ENCODE peak calls at places on chromosome 7, in nine cellular contexts. One of them, this sample, is unnamed. For H3K4me1 and H3K36me3, the result is how much of the 10 kb centered on the place peaks cover.

GRCh38 chr7:44305564-44306507 is 19.6 kb downstream of the CAMK2B start:
- DNase-seq in Panc1: no peak
- DNase-seq in left ventricle myocardium inferior: no peak
- DNase-seq in psoas muscle: no peak
- DNase-seq in colonic mucosa: peak
- DNase-seq in lower lobe of right lung: no peak
- DNase-seq in sigmoid colon: no peak
- DNase-seq in SK-N-SH: no peak
- DNase-seq in PC-3: no peak
- DNase-seq in this sample: no peak

GRCh38 chr7:28573059-28573553 is 160.8 kb downstream of the CREB5 start:
- DNase-seq in lower lobe of right lung: no peak
- DNase-seq in colonic mucosa: peak
- DNase-seq in PC-3: peak
- DNase-seq in sigmoid colon: no peak
- DNase-seq in SK-N-SH: peak
- DNase-seq in psoas muscle: no peak
- DNase-seq in Panc1: no peak
- DNase-seq in left ventricle myocardium inferior: peak
- DNase-seq in this sample: peak

GRCh38 chr7:155653773-155654172 is 9.3 kb downstream of the RBM33 start:
- DNase-seq in psoas muscle: no peak
- DNase-seq in Panc1: no peak
- DNase-seq in SK-N-SH: no peak
- DNase-seq in lower lobe of right lung: peak
- DNase-seq in PC-3: no peak
- DNase-seq in left ventricle myocardium inferior: no peak
- DNase-seq in colonic mucosa: no peak
- DNase-seq in sigmoid colon: no peak
- DNase-seq in this sample: no peak

GRCh38 chr7:154186811-154187210 is 134.6 kb downstream of the DPP6 start:
- DNase-seq in lower lobe of right lung: no peak
- DNase-seq in PC-3: no peak
- DNase-seq in SK-N-SH: no peak
- DNase-seq in sigmoid colon: no peak
- DNase-seq in left ventricle myocardium inferior: no peak
- DNase-seq in colonic mucosa: no peak
- DNase-seq in psoas muscle: no peak
- DNase-seq in Panc1: no peak
- DNase-seq in this sample: no peak

GRCh38 chr7:25326466-25327156 is 98.3 kb upstream of the NPVF start:
- DNase-seq in psoas muscle: no peak
- DNase-seq in lower lobe of right lung: no peak
- DNase-seq in left ventricle myocardium inferior: no peak
- DNase-seq in PC-3: no peak
- DNase-seq in colonic mucosa: no peak
- DNase-seq in SK-N-SH: no peak
- DNase-seq in Panc1: no peak
- DNase-seq in sigmoid colon: no peak
- DNase-seq in this sample: no peak

GRCh38 chr7:77913977-77914607 is 115.5 kb downstream of the PHTF2 start:
- DNase-seq in PC-3: no peak
- DNase-seq in colonic mucosa: no peak
- DNase-seq in Panc1: no peak
- DNase-seq in lower lobe of right lung: no peak
- DNase-seq in SK-N-SH: no peak
- DNase-seq in psoas muscle: no peak
- DNase-seq in left ventricle myocardium inferior: no peak
- DNase-seq in sigmoid colon: no peak
- DNase-seq in this sample: no peak

GRCh38 chr7:32242436-32242835 is 172.2 kb upstream of the PDE1C start:
- DNase-seq in colonic mucosa: no peak
- DNase-seq in psoas muscle: no peak
- DNase-seq in left ventricle myocardium inferior: no peak
- DNase-seq in PC-3: no peak
- DNase-seq in Panc1: no peak
- DNase-seq in lower lobe of right lung: no peak
- DNase-seq in SK-N-SH: no peak
- DNase-seq in sigmoid colon: no peak
- DNase-seq in this sample: no peak

GRCh38 chr7:101632641-101633040 is 3.5 kb upstream of the MYL10 start:
- DNase-seq in psoas muscle: no peak
- DNase-seq in left ventricle myocardium inferior: no peak
- DNase-seq in Panc1: no peak
- DNase-seq in PC-3: no peak
- DNase-seq in sigmoid colon: no peak
- DNase-seq in colonic mucosa: no peak
- DNase-seq in SK-N-SH: peak
- DNase-seq in lower lobe of right lung: no peak
- DNase-seq in this sample: no peak

GRCh38 chr7:54811925-54812264 is 52.9 kb upstream of the SEC61G start:
- DNase-seq in Panc1: no peak
- DNase-seq in psoas muscle: no peak
- DNase-seq in lower lobe of right lung: no peak
- DNase-seq in left ventricle myocardium inferior: no peak
- DNase-seq in sigmoid colon: no peak
- DNase-seq in colonic mucosa: no peak
- DNase-seq in PC-3: no peak
- DNase-seq in SK-N-SH: no peak
- DNase-seq in this sample: no peak

GRCh38 chr7:37920619-37921339 is at the start of gene EPDR1:
- DNase-seq in PC-3: peak
- DNase-seq in Panc1: no peak
- DNase-seq in sigmoid colon: peak
- DNase-seq in left ventricle myocardium inferior: peak
- DNase-seq in SK-N-SH: peak
- DNase-seq in lower lobe of right lung: peak
- DNase-seq in colonic mucosa: peak
- DNase-seq in psoas muscle: peak
- DNase-seq in this sample: peak

GRCh38 chr7:130896898-130897514 is 163.0 kb upstream of the KLF14 start:
- DNase-seq in sigmoid colon: peak
- DNase-seq in Panc1: no peak
- DNase-seq in psoas muscle: peak
- DNase-seq in PC-3: peak
- DNase-seq in lower lobe of right lung: peak
- DNase-seq in colonic mucosa: peak
- DNase-seq in SK-N-SH: peak
- DNase-seq in left ventricle myocardium inferior: peak
- DNase-seq in this sample: peak

GRCh38 chr7:30864146-30864545 is 47.5 kb upstream of the AQP1 start:
- DNase-seq in left ventricle myocardium inferior: no peak
- DNase-seq in sigmoid colon: no peak
- DNase-seq in colonic mucosa: no peak
- DNase-seq in psoas muscle: no peak
- DNase-seq in PC-3: no peak
- DNase-seq in lower lobe of right lung: no peak
- DNase-seq in SK-N-SH: no peak
- DNase-seq in Panc1: no peak
- DNase-seq in this sample: no peak

GRCh38 chr7:88218836-88219605 is 817 bp downstream of the SRI start:
- DNase-seq in left ventricle myocardium inferior: peak
- DNase-seq in psoas muscle: peak
- DNase-seq in Panc1: no peak
- DNase-seq in PC-3: peak
- DNase-seq in sigmoid colon: peak
- DNase-seq in colonic mucosa: peak
- DNase-seq in lower lobe of right lung: peak
- DNase-seq in SK-N-SH: peak
- DNase-seq in this sample: peak

DNA sequence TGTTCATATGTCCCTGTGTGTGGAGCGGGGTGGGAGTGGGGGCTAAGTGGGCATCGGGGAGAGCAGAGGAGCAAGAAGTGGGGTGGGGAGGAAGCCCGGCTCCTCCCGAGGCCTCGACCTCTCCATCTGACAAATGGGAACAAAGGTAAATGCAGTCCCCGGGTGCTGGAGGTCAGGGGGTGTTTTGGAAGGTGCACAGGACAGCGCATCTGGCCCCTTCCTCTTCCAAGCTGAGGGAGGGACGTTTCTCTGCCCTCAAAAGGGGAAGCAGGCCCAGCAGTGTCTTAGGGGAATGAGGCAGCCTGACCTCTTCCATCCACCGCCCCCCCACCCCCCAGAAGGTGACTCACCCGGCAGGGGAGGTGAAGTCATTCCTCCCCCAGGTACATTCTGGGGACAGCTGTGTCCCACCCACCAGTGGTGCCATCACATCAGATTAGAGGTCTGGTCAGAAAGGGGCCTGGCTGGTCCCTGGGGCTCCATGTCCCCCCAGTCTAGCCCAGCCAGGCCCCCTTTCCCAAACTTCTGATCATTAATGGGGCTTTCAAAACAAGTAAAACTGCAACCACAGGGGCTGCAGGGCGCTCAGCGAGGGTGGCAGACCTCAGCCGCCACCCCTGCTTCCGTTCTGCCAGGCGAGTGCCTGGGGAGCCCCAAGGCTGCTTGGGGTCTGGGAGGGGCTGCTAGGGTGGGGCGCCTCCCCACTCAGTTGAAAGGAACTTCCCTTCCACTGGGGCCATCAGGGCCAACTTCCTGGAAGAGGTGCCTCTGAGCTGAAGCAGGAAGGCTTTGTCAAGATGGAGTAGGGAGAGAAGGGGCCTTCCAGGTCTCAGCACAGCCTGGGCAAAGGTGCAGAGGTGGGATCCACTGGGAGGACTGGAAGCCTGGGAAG is 10.7 kb downstream of the LFNG start:
- DNase-seq in sigmoid colon: no peak
- DNase-seq in lower lobe of right lung: peak
- DNase-seq in SK-N-SH: no peak
- DNase-seq in Panc1: no peak
- DNase-seq in left ventricle myocardium inferior: peak
- DNase-seq in psoas muscle: peak
- DNase-seq in colonic mucosa: peak
- DNase-seq in PC-3: peak
- DNase-seq in this sample: no peak
- H3K4me1 ChIP-seq in sigmoid colon: under half
- H3K4me1 ChIP-seq in lower lobe of right lung: half or more
- H3K4me1 ChIP-seq in SK-N-SH: under half
- H3K4me1 ChIP-seq in Panc1: half or more
- H3K4me1 ChIP-seq in left ventricle myocardium inferior: half or more
- H3K4me1 ChIP-seq in psoas muscle: under half
- H3K4me1 ChIP-seq in colonic mucosa: half or more
- H3K4me1 ChIP-seq in PC-3: under half
- H3K4me1 ChIP-seq in this sample: under half

GRCh38 chr7:83429493-83429892 is 219.4 kb downstream of the SEMA3E start:
- DNase-seq in lower lobe of right lung: no peak
- DNase-seq in sigmoid colon: no peak
- DNase-seq in Panc1: no peak
- DNase-seq in left ventricle myocardium inferior: no peak
- DNase-seq in SK-N-SH: no peak
- DNase-seq in colonic mucosa: no peak
- DNase-seq in PC-3: no peak
- DNase-seq in psoas muscle: no peak
- DNase-seq in this sample: no peak

GRCh38 chr7:83427929-83428328 is 221.0 kb downstream of the SEMA3E start:
- DNase-seq in sigmoid colon: no peak
- DNase-seq in SK-N-SH: no peak
- DNase-seq in PC-3: peak
- DNase-seq in psoas muscle: no peak
- DNase-seq in left ventricle myocardium inferior: no peak
- DNase-seq in Panc1: peak
- DNase-seq in colonic mucosa: no peak
- DNase-seq in lower lobe of right lung: no peak
- DNase-seq in this sample: no peak

DNA sequence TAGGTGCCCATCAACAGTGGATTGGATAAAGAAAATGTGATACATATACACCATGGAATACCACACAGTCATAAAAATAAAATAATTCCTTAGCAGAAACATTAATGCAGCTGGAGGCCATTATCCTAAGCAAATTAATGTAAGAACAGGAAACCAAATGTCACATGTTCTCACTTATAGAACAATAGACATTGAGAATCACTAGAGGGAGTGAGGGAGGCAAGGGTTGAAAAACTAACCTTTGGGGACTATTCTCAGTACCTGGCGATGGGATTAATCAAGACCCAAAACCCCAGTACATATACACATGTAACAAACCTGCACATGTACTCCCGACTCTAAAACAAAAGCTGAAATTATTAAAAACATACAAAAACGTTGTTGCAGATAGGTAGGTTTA is 222.6 kb downstream of the SEMA3E start:
- DNase-seq in left ventricle myocardium inferior: no peak
- DNase-seq in psoas muscle: no peak
- DNase-seq in PC-3: no peak
- DNase-seq in SK-N-SH: no peak
- DNase-seq in colonic mucosa: no peak
- DNase-seq in lower lobe of right lung: no peak
- DNase-seq in sigmoid colon: no peak
- DNase-seq in Panc1: no peak
- DNase-seq in this sample: no peak
- TF ChIP-seq CTCF in left ventricle myocardium inferior: no peak
- TF ChIP-seq CTCF in psoas muscle: no peak
- TF ChIP-seq CTCF in PC-3: peak
- TF ChIP-seq CTCF in SK-N-SH: no peak
- TF ChIP-seq CTCF in colonic mucosa: no peak
- TF ChIP-seq CTCF in lower lobe of right lung: no peak
- TF ChIP-seq CTCF in sigmoid colon: no peak
- TF ChIP-seq CTCF in Panc1: no peak
- TF ChIP-seq CTCF in this sample: no peak

GRCh38 chr7:36430171-36430570 is 40.5 kb downstream of the ANLN start:
- DNase-seq in left ventricle myocardium inferior: no peak
- DNase-seq in psoas muscle: no peak
- DNase-seq in SK-N-SH: no peak
- DNase-seq in Panc1: no peak
- DNase-seq in PC-3: no peak
- DNase-seq in colonic mucosa: no peak
- DNase-seq in lower lobe of right lung: no peak
- DNase-seq in sigmoid colon: no peak
- DNase-seq in this sample: no peak

GRCh38 chr7:36430881-36431280 is 41.2 kb downstream of the ANLN start:
- DNase-seq in lower lobe of right lung: no peak
- DNase-seq in sigmoid colon: no peak
- DNase-seq in left ventricle myocardium inferior: no peak
- DNase-seq in colonic mucosa: no peak
- DNase-seq in SK-N-SH: no peak
- DNase-seq in Panc1: no peak
- DNase-seq in psoas muscle: no peak
- DNase-seq in PC-3: no peak
- DNase-seq in this sample: no peak
- H3K36me3 ChIP-seq in lower lobe of right lung: under half
- H3K36me3 ChIP-seq in sigmoid colon: under half
- H3K36me3 ChIP-seq in left ventricle myocardium inferior: under half
- H3K36me3 ChIP-seq in colonic mucosa: under half
- H3K36me3 ChIP-seq in SK-N-SH: half or more
- H3K36me3 ChIP-seq in Panc1: half or more
- H3K36me3 ChIP-seq in psoas muscle: under half
- H3K36me3 ChIP-seq in PC-3: half or more
- H3K36me3 ChIP-seq in this sample: under half

DNA sequence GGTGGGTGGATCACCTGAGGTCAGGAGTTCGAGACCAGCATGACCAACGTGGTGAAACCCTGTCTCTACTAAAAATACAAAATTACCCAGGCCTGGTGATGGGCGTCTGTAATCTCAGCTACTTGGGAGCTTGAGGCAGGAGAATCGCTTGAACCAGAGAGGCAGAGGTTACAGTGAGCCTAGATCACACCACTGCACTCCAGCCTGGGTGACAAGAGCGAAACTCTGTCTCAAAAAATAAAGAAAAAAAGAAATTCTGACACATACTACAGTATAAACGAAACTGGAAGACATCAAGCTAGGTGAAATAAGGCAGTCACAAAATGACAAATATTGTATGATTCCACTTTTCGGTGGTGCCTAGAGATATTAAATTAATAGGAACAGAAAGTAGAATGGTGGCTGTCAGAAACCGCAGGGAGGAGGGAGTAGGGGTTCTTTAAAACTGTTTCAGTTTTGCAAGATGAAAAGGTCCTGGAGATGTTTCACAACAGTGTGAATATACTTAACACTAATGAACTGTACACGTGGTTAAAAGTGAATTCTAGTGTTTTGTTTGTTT is 23.2 kb downstream of the PILRA start:
- DNase-seq in colonic mucosa: no peak
- DNase-seq in left ventricle myocardium inferior: no peak
- DNase-seq in lower lobe of right lung: no peak
- DNase-seq in psoas muscle: no peak
- DNase-seq in SK-N-SH: no peak
- DNase-seq in PC-3: no peak
- DNase-seq in sigmoid colon: no peak
- DNase-seq in Panc1: no peak
- DNase-seq in this sample: no peak
- H3K4me1 ChIP-seq in colonic mucosa: under half
- H3K4me1 ChIP-seq in left ventricle myocardium inferior: under half
- H3K4me1 ChIP-seq in lower lobe of right lung: under half
- H3K4me1 ChIP-seq in psoas muscle: under half
- H3K4me1 ChIP-seq in SK-N-SH: under half
- H3K4me1 ChIP-seq in PC-3: under half
- H3K4me1 ChIP-seq in sigmoid colon: under half
- H3K4me1 ChIP-seq in Panc1: under half
- H3K4me1 ChIP-seq in this sample: under half

This sample was measured in heart right ventricle.